ENCODE peak calls at places on chromosomes 6 and 20, in five cellular contexts. Q, G, I, Z and Y are unnamed samples.

GRCh38 chr6:37632291-37632690 is 65.4 kb downstream of the MDGA1 start:
- DNase-seq in G (no peak), Z (no peak), I (no peak), Q (no peak), Y (no peak)

GRCh38 chr6:163645560-163645959 is 231.0 kb downstream of the QKI start:
- DNase-seq in Z (no peak), I (no peak), G (no peak), Q (no peak), Y (no peak)

GRCh38 chr6:27839303-27840081 is 72.7 kb downstream of the OR2B2 start:
- DNase-seq in Q (no peak), I (no peak), Z (peak; percentile 66), G (peak; percentile 77), Y (no peak)

GRCh38 chr20:32966881-32967781 is 37.1 kb downstream of the SUN5 start:
- DNase-seq in Q (no peak), Z (no peak), G (peak; percentile 75), I (no peak), Y (no peak)

GRCh38 chr20:2872304-2873009 is 824 bp upstream of the PTPRA start:
- DNase-seq in Z (peak; percentile 73), Q (no peak), G (peak; percentile 84), I (no peak), Y (peak; percentile 65)

GRCh38 chr6:32529697-32530429 is at the start of gene HLA-DRB5:
- DNase-seq in Q (no peak), G (peak; percentile 69), I (no peak), Z (peak; percentile 59), Y (no peak)

GRCh38 chr6:57267586-57268293 is 45.6 kb upstream of the RAB23 start:
- DNase-seq in G (peak; percentile 67), Q (no peak), I (peak; percentile 93), Z (peak; percentile 46), Y (no peak)

GRCh38 chr6:125779924-125780539 is 10.7 kb upstream of the NCOA7 start:
- DNase-seq in Q (peak; percentile 47), Z (peak; percentile 95), I (peak; percentile 87), G (peak; percentile 93), Y (peak; percentile 85)

GRCh38 chr20:25632940-25633790 is 9.4 kb upstream of the NANP start:
- DNase-seq in Z (no peak), G (no peak), I (no peak), Q (no peak), Y (no peak)

GRCh38 chr20:19098806-19099578 is 113.5 kb upstream of the SLC24A3 start:
- DNase-seq in I (no peak), G (peak; percentile 81), Q (no peak), Z (no peak), Y (no peak)

GRCh38 chr20:19094959-19095541 is 117.4 kb upstream of the SLC24A3 start:
- DNase-seq in G (peak; percentile 76), Z (no peak), I (no peak), Q (no peak), Y (no peak)

GRCh38 chr20:19096847-19097246 is 115.6 kb upstream of the SLC24A3 start:
- DNase-seq in Z (no peak), I (no peak), G (no peak), Q (no peak), Y (no peak)

GRCh38 chr20:19098092-19098491 is 114.3 kb upstream of the SLC24A3 start:
- DNase-seq in G (peak; percentile 57), I (no peak), Z (no peak), Q (no peak), Y (no peak)

GRCh38 chr20:19095762-19096161 is 116.7 kb upstream of the SLC24A3 start:
- DNase-seq in Z (no peak), I (no peak), G (no peak), Q (no peak), Y (no peak)
- TF ChIP-seq CTCF in Z (no peak), I (no peak), G (no peak), Q (no peak), Y (no peak)

GRCh38 chr20:10412591-10413408 is 21.2 kb downstream of the MKKS start:
- DNase-seq in G (no peak), I (no peak), Z (no peak), Q (no peak), Y (no peak)
- TF ChIP-seq CTCF in G (no peak), I (peak; percentile 23), Z (peak; percentile 65), Q (no peak), Y (no peak)

GRCh38 chr6:111871725-111872520 is 1.3 kb downstream of the FYN start:
- DNase-seq in I (no peak), Z (peak; percentile 46), G (no peak), Q (no peak), Y (peak; percentile 29)

GRCh38 chr6:111874030-111874425 is 776 bp upstream of the FYN start:
- DNase-seq in Z (peak; percentile 65), Q (no peak), G (peak; percentile 71), I (no peak), Y (no peak)

GRCh38 chr6:111871207-111871606 is 2.0 kb downstream of the FYN start:
- DNase-seq in Q (no peak), I (no peak), G (peak; percentile 63), Z (peak; percentile 48), Y (no peak)

GRCh38 chr6:111872521-111873177 is 603 bp downstream of the FYN start:
- DNase-seq in I (no peak), Q (no peak), Z (peak; percentile 52), G (peak; percentile 69), Y (peak; percentile 70)

GRCh38 chr6:111873178-111874029 is at the start of gene FYN:
- DNase-seq in Q (peak; percentile 93), Z (peak; percentile 97), I (peak; percentile 91), G (peak; percentile 98), Y (peak; percentile 98)
- TF ChIP-seq CTCF in Q (peak; percentile 72), Z (peak; percentile 17), I (peak; percentile 2), G (peak; percentile 33), Y (peak; percentile 21)

DNA sequence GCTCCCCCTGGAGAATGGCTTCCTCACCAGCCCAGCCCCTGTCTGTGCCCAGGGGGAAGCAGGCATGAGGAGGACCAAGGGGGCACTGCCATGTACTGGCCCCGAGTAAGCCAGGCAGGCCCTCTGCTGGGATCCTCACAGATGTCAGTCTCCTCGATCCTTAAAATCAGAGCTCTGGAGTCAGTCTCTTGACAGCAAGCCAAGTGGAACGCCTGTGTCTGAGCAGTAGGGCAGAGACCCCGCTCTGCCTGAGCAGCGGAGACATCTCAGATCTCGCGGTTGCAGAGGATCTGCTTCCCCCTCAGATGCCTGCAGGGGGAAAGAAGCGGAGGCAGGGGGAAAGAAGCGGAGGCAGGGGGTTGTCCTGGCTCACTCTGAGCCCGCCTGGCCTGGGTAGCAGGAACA is 92.6 kb downstream of the SNX5 start:
- DNase-seq in G (no peak), Q (no peak), I (no peak), Z (no peak), Y (no peak)
- TF ChIP-seq CTCF in G (no peak), Q (no peak), I (no peak), Z (no peak), Y (no peak)

GRCh38 chr6:41691426-41692079 is 43.9 kb downstream of the TFEB start:
- DNase-seq in I (no peak), Q (no peak), G (no peak), Z (no peak), Y (no peak)

GRCh38 chr6:41692080-41692675 is 43.2 kb downstream of the TFEB start:
- DNase-seq in G (no peak), Z (no peak), Q (no peak), I (no peak), Y (no peak)

GRCh38 chr6:41692735-41693134 is 42.7 kb downstream of the TFEB start:
- DNase-seq in I (no peak), G (no peak), Q (no peak), Z (no peak), Y (no peak)

GRCh38 chr6:41689171-41690008 is 46.0 kb downstream of the TFEB start:
- DNase-seq in Z (no peak), G (no peak), I (no peak), Q (no peak), Y (no peak)

GRCh38 chr6:41690541-41691330 is 44.7 kb downstream of the TFEB start:
- DNase-seq in I (no peak), G (no peak), Z (no peak), Q (no peak), Y (no peak)
- TF ChIP-seq CTCF in I (no peak), G (no peak), Z (no peak), Q (no peak), Y (no peak)